ENCODE peak calls at places on chromosomes 7 and 10, in five cellular contexts. One of them, this sample, is unnamed.
A peak's percentile ranks its signal among the peaks of the same experiment; 100 is the strongest.

GRCh38 chr7:40915061-40915460 is 780.3 kb downstream of the SUGCT start:
- DNase-seq in adrenal gland: no peak
- DNase-seq in Peyer's patch: no peak
- DNase-seq in A549: no peak
- DNase-seq in body of pancreas: no peak
- DNase-seq in this sample: no peak

GRCh38 chr10:89706011-89706410 is 4.6 kb downstream of the KIF20B start:
- DNase-seq in adrenal gland: no peak
- DNase-seq in Peyer's patch: no peak
- DNase-seq in A549: no peak
- DNase-seq in body of pancreas: no peak
- DNase-seq in this sample: no peak

GRCh38 chr10:33116293-33116697 is 158.3 kb upstream of the ITGB1 start:
- DNase-seq in adrenal gland: peak; percentile 48
- DNase-seq in Peyer's patch: no peak
- DNase-seq in A549: no peak
- DNase-seq in body of pancreas: peak; percentile 27
- DNase-seq in this sample: peak; percentile 41

GRCh38 chr7:33075818-33076483 is 13.4 kb upstream of the NT5C3A start:
- DNase-seq in adrenal gland: no peak
- DNase-seq in Peyer's patch: no peak
- DNase-seq in A549: no peak
- DNase-seq in body of pancreas: no peak
- DNase-seq in this sample: no peak

GRCh38 chr7:104627516-104627915 is 299.1 kb downstream of the LHFPL3 start:
- DNase-seq in adrenal gland: peak; percentile 22
- DNase-seq in Peyer's patch: no peak
- DNase-seq in A549: no peak
- DNase-seq in body of pancreas: no peak
- DNase-seq in this sample: no peak

GRCh38 chr10:22931948-22932347 is 4.1 kb downstream of the ARMC3 start:
- DNase-seq in adrenal gland: no peak
- DNase-seq in Peyer's patch: no peak
- DNase-seq in A549: no peak
- DNase-seq in body of pancreas: no peak
- DNase-seq in this sample: no peak

GRCh38 chr7:11517853-11518252 is 314.1 kb downstream of the THSD7A start:
- DNase-seq in adrenal gland: no peak
- DNase-seq in Peyer's patch: no peak
- DNase-seq in A549: no peak
- DNase-seq in body of pancreas: no peak
- DNase-seq in this sample: no peak

GRCh38 chr7:20317413-20317812 is 13.3 kb upstream of the ITGB8 start:
- DNase-seq in adrenal gland: no peak
- DNase-seq in Peyer's patch: no peak
- DNase-seq in A549: no peak
- DNase-seq in body of pancreas: no peak
- DNase-seq in this sample: no peak

GRCh38 chr10:31000071-31000787 is 31.4 kb downstream of the ZNF438 start:
- DNase-seq in adrenal gland: no peak
- DNase-seq in Peyer's patch: peak; percentile 58
- DNase-seq in A549: no peak
- DNase-seq in body of pancreas: no peak
- DNase-seq in this sample: no peak

GRCh38 chr10:821322-821721 is 110.2 kb downstream of the LARP4B start:
- DNase-seq in adrenal gland: no peak
- DNase-seq in Peyer's patch: no peak
- DNase-seq in A549: no peak
- DNase-seq in body of pancreas: no peak
- DNase-seq in this sample: no peak

GRCh38 chr10:72365106-72365505 is 10.4 kb upstream of the DNAJB12 start:
- DNase-seq in adrenal gland: no peak
- DNase-seq in Peyer's patch: no peak
- DNase-seq in A549: no peak
- DNase-seq in body of pancreas: no peak
- DNase-seq in this sample: no peak

GRCh38 chr10:48241301-48241700 is 33.2 kb downstream of the FRMPD2 start:
- DNase-seq in adrenal gland: no peak
- DNase-seq in Peyer's patch: no peak
- DNase-seq in A549: no peak
- DNase-seq in body of pancreas: no peak
- DNase-seq in this sample: no peak

GRCh38 chr7:135771961-135772638 is 23.5 kb upstream of the FAM180A start:
- DNase-seq in adrenal gland: no peak
- DNase-seq in Peyer's patch: no peak
- DNase-seq in A549: no peak
- DNase-seq in body of pancreas: no peak
- DNase-seq in this sample: no peak

DNA sequence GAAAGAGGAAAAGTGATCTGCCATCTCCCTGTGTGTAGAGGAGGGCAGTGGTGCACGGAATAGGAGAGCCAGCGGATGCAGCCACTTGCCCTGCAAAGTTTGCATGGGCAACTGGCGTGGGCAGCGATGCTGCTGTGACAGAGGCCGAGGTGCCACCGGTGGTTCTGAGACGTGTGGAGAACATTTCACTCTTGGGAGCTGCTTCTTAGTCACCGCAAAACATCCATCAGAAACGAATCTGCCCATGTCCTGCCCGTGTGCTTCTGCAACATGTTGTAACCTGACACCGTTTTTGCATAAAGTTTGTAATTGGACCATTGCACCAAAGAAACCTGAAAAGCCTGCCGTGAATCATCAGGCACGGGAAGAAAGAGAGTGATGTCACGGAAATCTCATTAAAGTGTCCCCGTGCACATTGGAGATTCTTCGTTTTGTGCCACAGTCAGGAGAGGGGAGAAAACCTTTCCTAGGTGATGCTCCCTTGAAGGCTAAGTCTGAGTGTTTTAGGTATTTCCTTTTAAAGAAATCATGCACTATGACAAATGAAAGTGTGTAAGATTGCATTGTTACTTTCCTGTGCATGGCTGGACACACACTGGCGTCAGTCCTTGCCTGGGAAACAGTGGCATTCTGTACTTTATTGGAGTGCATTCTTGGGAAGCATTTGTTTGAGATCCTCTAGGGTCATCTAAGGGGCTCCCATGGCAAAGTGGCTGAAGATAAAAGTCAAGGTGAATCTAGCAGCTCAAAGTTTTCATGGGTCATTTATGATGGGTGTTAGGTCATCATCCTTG is 302.6 kb downstream of the KLF6 start:
- DNase-seq in adrenal gland: peak; percentile 75
- DNase-seq in Peyer's patch: peak; percentile 70
- DNase-seq in A549: no peak
- DNase-seq in body of pancreas: peak; percentile 46
- DNase-seq in this sample: peak; percentile 88
- TF ChIP-seq POLR2A in adrenal gland: no peak
- TF ChIP-seq POLR2A in Peyer's patch: no peak
- TF ChIP-seq POLR2A in A549: no peak
- TF ChIP-seq POLR2A in body of pancreas: peak; percentile 20
- TF ChIP-seq POLR2A in this sample: no peak

GRCh38 chr10:133260895-133261725 is 15.6 kb downstream of the ADAM8 start:
- DNase-seq in adrenal gland: peak; percentile 61
- DNase-seq in Peyer's patch: peak; percentile 74
- DNase-seq in A549: peak; percentile 73
- DNase-seq in body of pancreas: peak; percentile 59
- DNase-seq in this sample: no peak
- TF ChIP-seq POLR2A in adrenal gland: no peak
- TF ChIP-seq POLR2A in Peyer's patch: no peak
- TF ChIP-seq POLR2A in A549: peak; percentile 39
- TF ChIP-seq POLR2A in body of pancreas: peak; percentile 34
- TF ChIP-seq POLR2A in this sample: no peak

DNA sequence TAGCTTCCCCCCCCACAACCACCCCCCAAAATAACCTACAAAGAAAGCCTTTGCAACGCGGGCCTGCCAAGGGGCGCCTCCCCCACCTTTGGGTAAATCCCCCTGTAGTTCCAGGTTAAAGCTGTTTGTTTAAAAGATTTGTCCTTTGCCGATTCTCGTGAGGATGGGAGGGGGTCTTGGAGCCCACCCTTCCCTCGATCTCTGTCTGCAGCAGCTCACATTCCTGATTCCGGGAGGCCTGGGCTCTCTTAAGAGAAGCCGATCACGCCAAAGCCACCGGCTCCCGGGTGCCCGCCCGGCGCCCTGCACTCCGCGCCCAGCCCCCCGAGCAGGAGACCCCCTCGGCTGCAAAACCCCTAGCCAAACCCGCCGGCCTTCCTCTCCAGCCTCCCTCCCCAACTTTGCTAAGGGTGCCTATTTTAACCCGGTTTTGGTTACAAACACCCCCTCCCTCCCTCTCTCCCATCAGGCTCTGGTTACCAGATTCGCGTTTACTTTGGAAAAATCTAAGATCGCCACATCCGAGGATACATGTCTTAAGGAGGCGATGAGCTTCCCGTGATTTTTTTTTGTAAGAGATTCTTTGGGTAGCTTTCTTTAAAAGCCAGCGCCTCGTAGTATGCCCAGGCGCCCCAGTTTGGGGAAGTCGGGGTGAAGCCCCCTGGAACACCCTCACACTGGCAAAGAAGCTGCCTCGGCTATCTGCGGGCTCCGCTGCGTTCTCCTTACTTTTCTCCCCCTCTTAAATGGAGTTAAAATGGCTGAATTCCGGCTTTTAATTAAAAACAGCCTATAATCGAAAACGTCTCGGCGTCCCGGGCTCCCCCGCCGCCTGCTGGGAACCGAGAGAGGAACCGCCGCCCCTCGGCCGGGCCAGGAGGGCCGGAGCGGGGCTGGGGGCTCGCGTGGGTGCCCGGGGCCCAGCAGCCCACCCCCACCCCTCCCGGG is 1.0 kb downstream of the TNRC18 start:
- DNase-seq in adrenal gland: no peak
- DNase-seq in Peyer's patch: no peak
- DNase-seq in A549: peak; percentile 41
- DNase-seq in body of pancreas: no peak
- DNase-seq in this sample: no peak
- TF ChIP-seq POLR2A in adrenal gland: no peak
- TF ChIP-seq POLR2A in Peyer's patch: no peak
- TF ChIP-seq POLR2A in A549: no peak
- TF ChIP-seq POLR2A in body of pancreas: no peak
- TF ChIP-seq POLR2A in this sample: no peak

DNA sequence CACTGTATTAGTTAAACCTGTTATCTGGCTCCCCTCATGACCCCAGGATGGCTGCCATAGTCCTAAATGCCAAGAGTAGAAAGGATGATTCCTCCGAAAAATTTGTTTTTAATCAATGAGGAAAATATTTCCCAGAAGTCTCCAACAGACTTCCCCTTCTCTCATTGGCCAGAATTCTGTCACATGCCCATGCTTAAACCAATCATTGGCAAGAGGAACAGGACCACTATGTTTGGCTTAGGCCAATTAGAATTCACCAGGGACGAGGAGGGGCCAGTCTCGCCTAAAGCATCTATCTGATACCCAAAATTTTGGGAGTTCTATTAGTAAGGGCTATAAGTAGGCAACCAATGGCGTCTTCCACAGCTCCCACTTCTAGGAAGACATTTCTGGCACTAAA is 71.2 kb upstream of the IL6 start:
- DNase-seq in adrenal gland: no peak
- DNase-seq in Peyer's patch: no peak
- DNase-seq in A549: no peak
- DNase-seq in body of pancreas: no peak
- DNase-seq in this sample: no peak
- TF ChIP-seq POLR2A in adrenal gland: no peak
- TF ChIP-seq POLR2A in Peyer's patch: no peak
- TF ChIP-seq POLR2A in A549: no peak
- TF ChIP-seq POLR2A in body of pancreas: no peak
- TF ChIP-seq POLR2A in this sample: no peak

DNA sequence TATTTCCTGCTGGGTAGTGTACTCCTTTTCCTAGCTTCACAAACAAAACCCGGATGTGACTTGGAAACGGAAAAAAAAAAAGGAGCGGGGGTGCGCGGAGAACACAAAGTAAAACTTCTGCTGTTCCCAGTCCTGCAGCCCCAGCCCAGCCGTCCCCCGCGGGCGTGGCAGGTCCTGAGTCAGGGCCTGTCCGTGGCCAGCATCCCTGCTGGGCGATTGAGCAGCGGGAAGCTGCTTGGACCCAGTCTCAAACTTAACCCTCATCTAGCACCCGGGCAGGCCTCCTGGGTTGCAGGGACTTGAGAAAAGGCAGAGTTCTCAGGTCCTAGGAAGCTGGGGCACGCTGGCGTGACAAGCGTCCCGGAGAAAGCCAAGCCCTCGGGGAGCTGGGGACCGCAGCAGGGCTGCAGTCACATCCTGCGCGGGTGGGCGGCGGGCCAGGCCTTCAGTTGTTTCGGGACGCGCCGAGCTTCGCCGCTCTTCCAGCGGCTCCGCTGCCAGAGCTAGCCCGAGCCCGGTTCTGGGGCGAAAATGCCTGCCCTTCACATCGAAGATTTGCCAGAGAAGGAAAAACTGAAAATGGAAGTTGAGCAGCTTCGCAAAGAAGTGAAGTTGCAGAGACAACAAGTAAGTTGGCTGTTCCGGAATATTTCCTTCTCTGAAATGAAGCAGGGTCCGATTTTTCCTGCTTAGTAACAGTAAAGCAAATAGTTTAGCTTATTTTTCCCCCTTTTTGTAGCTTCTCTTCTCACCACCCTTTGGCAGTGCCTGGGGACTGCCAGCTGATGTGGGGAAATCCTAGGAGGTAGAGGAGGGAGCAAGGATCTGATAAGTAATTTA is at the start of gene GNG11:
- DNase-seq in adrenal gland: peak; percentile 79
- DNase-seq in Peyer's patch: peak; percentile 69
- DNase-seq in A549: peak; percentile 38
- DNase-seq in body of pancreas: peak; percentile 55
- DNase-seq in this sample: no peak
- TF ChIP-seq POLR2A in adrenal gland: no peak
- TF ChIP-seq POLR2A in Peyer's patch: no peak
- TF ChIP-seq POLR2A in A549: peak; percentile 47
- TF ChIP-seq POLR2A in body of pancreas: peak; percentile 54
- TF ChIP-seq POLR2A in this sample: no peak

GRCh38 chr10:80144302-80145131 is 12.0 kb downstream of the PLAC9 start:
- DNase-seq in adrenal gland: no peak
- DNase-seq in Peyer's patch: peak; percentile 78
- DNase-seq in A549: peak; percentile 37
- DNase-seq in body of pancreas: peak; percentile 41
- DNase-seq in this sample: peak; percentile 15
- TF ChIP-seq POLR2A in adrenal gland: no peak
- TF ChIP-seq POLR2A in Peyer's patch: no peak
- TF ChIP-seq POLR2A in A549: no peak
- TF ChIP-seq POLR2A in body of pancreas: no peak
- TF ChIP-seq POLR2A in this sample: no peak

DNA sequence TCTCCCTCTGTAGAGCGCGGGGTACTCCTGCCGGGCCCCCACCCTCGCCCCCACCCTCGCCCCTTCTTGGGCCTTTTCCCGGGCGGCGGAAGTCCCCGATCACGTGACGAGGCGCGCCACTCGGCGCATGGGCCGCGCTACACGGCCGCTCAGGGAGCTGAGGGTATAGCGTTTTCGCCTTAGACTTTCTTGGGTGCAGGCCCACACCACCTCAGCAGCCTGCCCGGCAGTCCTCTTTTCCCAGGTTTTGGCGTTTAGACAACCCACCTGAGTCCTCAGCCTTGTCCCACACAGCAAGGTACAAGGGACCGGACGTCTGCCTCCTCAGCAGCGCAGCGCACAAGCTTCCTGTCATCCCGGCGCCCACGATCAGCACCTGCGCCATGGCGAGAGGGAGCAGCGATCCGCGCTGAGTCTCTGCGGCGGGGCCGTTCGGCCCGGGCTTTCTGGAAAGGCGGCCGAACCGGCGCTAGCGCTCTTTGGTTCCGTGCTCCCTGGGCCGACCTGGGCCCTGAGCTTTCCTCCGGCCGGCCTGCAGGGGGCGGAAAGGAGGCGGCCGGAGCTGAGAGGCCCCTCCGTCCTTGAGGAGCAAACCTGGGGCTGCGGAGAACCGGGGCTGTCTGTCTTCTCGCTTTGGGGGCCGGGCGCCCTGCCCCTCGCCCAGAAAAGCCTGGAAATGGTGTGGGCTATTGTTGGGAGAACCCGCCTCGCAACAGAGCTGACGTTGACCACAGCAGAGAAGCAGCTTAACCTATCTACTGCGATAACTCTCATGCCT is at the start of gene RNLS:
- DNase-seq in adrenal gland: peak; percentile 75
- DNase-seq in Peyer's patch: peak; percentile 85
- DNase-seq in A549: peak; percentile 21
- DNase-seq in body of pancreas: peak; percentile 77
- DNase-seq in this sample: no peak
- TF ChIP-seq POLR2A in adrenal gland: peak; percentile 52
- TF ChIP-seq POLR2A in Peyer's patch: peak; percentile 49
- TF ChIP-seq POLR2A in A549: peak; percentile 62
- TF ChIP-seq POLR2A in body of pancreas: peak; percentile 89
- TF ChIP-seq POLR2A in this sample: no peak